ENCODE peak calls at places on chromosomes 4 and X, in six cellular contexts. L, X, C, Q, I and U are unnamed samples.

GRCh38 chr4:20299515-20299914 is 47.8 kb downstream of the SLIT2 start:
- DNase-seq in Q (no peak), I (peak), C (no peak), L (no peak), X (no peak), U (peak)

GRCh38 chrX:64198046-64198445 is 7.5 kb downstream of the AMER1 start:
- DNase-seq in X (no peak), C (no peak), Q (no peak), I (no peak), L (no peak), U (no peak)

GRCh38 chrX:10508891-10509290 is 111.5 kb downstream of the MID1 start:
- DNase-seq in Q (no peak), C (no peak), I (no peak), L (no peak), X (no peak), U (no peak)

GRCh38 chr4:53365121-53365485 is 758 bp downstream of the SCFD2 start:
- DNase-seq in I (no peak), X (no peak), L (no peak), Q (peak), C (no peak), U (peak)

GRCh38 chrX:109782994-109783711 is 50.1 kb upstream of the ACSL4 start:
- DNase-seq in X (no peak), L (no peak), I (no peak), Q (peak), C (no peak), U (no peak)

GRCh38 chrX:153828723-153829548 is 1.4 kb downstream of the PDZD4 start:
- DNase-seq in L (no peak), I (peak), C (no peak), Q (peak), X (peak), U (no peak)

GRCh38 chrX:42290608-42291007 is 367.3 kb upstream of the CASK start:
- DNase-seq in C (no peak), Q (no peak), L (no peak), I (peak), X (no peak), U (no peak)

GRCh38 chr4:26028793-26029511 is 114.9 kb downstream of the SMIM20 start:
- DNase-seq in X (peak), L (no peak), Q (peak), C (peak), I (peak), U (peak)

GRCh38 chrX:110004210-110004609 is 1.3 kb downstream of the TMEM164 start:
- DNase-seq in I (peak), C (no peak), L (no peak), X (no peak), Q (no peak), U (peak)

GRCh38 chr4:75494563-75494962 is 19.6 kb downstream of the RCHY1 start:
- DNase-seq in C (no peak), X (no peak), L (no peak), I (no peak), Q (no peak), U (no peak)

GRCh38 chr4:167232805-167233522 is 1.3 kb downstream of the SPOCK3 start:
- DNase-seq in C (no peak), I (no peak), L (no peak), X (no peak), Q (no peak), U (no peak)